ENCODE peak calls at places on chromosomes 7 and 10, in seven cellular contexts. V is aorta, L is iPS DF 6.9, T is spleen, F is A549, A is Panc1, B is DND-41. J is an unnamed sample. For H3K4me1, the result is how much of the 10 kb centered on the place peaks cover.

GRCh38 chr10:69504576-69505250 is 53.4 kb downstream of the TSPAN15 start:
- DNase-seq in V (no peak), L (no peak), T (peak), F (no peak), A (no peak), B (no peak), J (no peak)

GRCh38 chr10:78639629-78640028 is 429.1 kb upstream of the ZMIZ1 start:
- DNase-seq in V (no peak), L (no peak), T (no peak), F (no peak), A (no peak), B (no peak), J (no peak)

GRCh38 chr10:46235705-46236536 is 50.9 kb upstream of the ANTXRL start:
- DNase-seq in V (peak), L (no peak), T (peak), F (no peak), A (no peak), B (no peak), J (no peak)

GRCh38 chr10:62817120-62817762 is 1.1 kb upstream of the EGR2 start:
- DNase-seq in V (peak), L (no peak), T (peak), F (peak), A (no peak), B (peak), J (peak)

GRCh38 chr10:86107131-86107530 is 259.5 kb downstream of the GRID1 start:
- DNase-seq in V (peak), L (no peak), T (peak), F (no peak), A (no peak), B (no peak), J (no peak)

GRCh38 chr10:77458986-77459590 is 178.5 kb downstream of the KCNMA1 start:
- DNase-seq in V (no peak), L (no peak), T (no peak), F (no peak), A (no peak), B (no peak), J (no peak)

GRCh38 chr10:7797582-7797981 is 9.6 kb downstream of the ATP5F1C start:
- DNase-seq in V (no peak), L (no peak), T (no peak), F (peak), A (no peak), B (no peak), J (no peak)

GRCh38 chr7:2037805-2038635 is 194.7 kb downstream of the MAD1L1 start:
- DNase-seq in V (peak), L (no peak), T (peak), F (no peak), A (no peak), B (peak), J (peak)

GRCh38 chr7:29040570-29040906 is 82.4 kb upstream of the TRIL start:
- DNase-seq in V (no peak), L (no peak), T (no peak), F (no peak), A (no peak), B (no peak), J (no peak)

DNA sequence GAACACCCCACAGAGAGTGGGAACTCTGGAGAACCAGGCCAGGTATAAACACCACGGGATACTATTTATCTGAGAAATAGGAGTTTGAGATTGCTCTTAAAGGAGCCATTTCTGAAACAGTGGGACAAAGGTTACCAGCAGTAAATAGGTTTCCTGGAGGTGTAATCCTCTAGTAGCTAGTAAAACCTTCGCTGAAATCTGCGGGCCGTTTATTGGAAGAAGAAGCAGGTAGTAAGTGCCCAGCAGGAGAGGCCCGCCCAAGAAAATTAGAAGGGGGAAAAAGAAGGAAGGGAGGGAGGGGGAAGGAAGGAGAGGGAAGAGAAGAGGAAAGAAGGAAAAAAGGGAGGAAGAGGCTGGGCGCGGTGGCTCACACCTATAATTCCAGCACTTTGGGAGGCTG is 51.7 kb downstream of the CHST3 start:
- DNase-seq in V (no peak), L (no peak), T (no peak), F (no peak), A (no peak), B (no peak), J (no peak)
- H3K27ac ChIP-seq in V (no peak), L (no peak), T (no peak), F (no peak), A (no peak), B (no peak), J (peak)

DNA sequence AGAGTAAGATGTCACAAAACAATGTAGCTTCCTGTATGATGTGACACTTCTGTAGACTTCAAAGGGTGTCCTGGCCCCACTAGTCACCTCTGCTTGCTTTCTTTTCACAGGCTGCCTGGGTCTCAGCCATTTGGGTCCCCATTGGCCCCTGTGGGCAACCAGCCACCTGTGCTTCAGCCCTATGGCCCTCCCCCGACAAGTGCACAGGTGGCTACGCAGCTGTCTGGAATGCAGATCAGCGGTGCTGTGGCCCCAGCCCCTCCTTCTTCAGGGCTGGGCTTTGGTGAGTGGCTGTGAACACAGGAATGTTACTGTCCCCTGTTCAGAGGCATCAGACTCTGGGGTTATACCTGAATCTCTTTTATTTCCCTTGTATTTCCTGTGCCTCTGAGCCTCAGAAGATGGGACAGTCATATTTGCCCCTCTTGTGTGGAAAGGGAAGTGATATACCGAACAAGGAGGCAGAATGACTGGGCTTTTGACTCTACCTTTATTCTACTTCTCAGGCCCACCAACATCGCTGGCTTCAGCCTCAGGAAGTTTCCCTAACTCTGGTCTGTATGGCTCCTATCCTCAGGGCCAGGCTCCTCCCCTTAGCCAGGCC is 15.4 kb downstream of the SEC24C start:
- DNase-seq in V (no peak), L (no peak), T (peak), F (no peak), A (no peak), B (no peak), J (no peak)
- H3K4me1 ChIP-seq in V (under half), L (under half), T (under half), F (under half), A (under half), B (under half), J (under half)

DNA sequence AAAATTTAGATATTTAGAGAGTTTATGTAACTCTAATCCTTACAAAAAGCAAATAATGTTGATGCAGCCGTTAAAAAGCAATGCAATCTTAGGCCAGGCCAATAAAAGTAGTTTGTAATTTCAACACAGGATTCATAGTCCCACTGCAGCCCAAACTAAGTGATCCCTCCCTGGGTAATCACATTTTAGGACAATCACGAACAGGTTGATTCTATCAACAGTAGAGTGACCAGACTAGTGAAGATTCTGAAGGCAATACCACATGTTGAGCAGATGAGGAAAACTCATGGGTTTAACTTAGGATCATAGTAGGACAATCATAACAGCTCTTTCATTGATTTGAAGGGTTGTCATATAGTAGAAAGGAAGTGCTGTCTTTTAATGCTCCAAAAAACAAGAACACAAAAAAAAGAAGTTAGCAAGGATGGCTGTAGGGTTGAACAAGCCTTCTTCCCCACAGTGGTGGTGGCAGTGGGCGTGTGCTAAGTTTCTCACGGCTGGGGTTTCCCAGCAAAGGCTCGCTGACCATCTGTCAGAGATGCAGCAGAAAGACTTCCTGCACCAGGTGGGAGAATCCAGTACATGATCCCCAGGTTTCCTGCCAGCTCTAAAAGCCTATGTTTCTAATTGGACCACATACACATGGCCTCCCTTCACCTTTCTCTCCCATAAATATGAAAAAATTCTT is 212.2 kb downstream of the CHRM2 start:
- DNase-seq in V (no peak), L (no peak), T (no peak), F (no peak), A (no peak), B (no peak), J (no peak)
- H3K27ac ChIP-seq in V (no peak), L (no peak), T (no peak), F (no peak), A (no peak), B (no peak), J (no peak)

GRCh38 chr10:1579141-1579491 is 158.2 kb downstream of the ADARB2 start:
- DNase-seq in V (no peak), L (no peak), T (no peak), F (no peak), A (no peak), B (no peak), J (no peak)

GRCh38 chr10:1578392-1579140 is 158.8 kb downstream of the ADARB2 start:
- DNase-seq in V (no peak), L (no peak), T (no peak), F (no peak), A (no peak), B (no peak), J (no peak)

GRCh38 chr10:1577945-1578344 is 159.4 kb downstream of the ADARB2 start:
- DNase-seq in V (no peak), L (no peak), T (no peak), F (no peak), A (no peak), B (no peak), J (no peak)

GRCh38 chr10:1579671-1580070 is 157.7 kb downstream of the ADARB2 start:
- DNase-seq in V (no peak), L (no peak), T (no peak), F (no peak), A (no peak), B (no peak), J (no peak)

GRCh38 chr10:1581189-1581588 is 156.1 kb downstream of the ADARB2 start:
- DNase-seq in V (no peak), L (no peak), T (no peak), F (no peak), A (no peak), B (no peak), J (no peak)
- H3K4me1 ChIP-seq in V (under half), L (under half), T (under half), F (under half), A (under half), B (under half), J (under half)

DNA sequence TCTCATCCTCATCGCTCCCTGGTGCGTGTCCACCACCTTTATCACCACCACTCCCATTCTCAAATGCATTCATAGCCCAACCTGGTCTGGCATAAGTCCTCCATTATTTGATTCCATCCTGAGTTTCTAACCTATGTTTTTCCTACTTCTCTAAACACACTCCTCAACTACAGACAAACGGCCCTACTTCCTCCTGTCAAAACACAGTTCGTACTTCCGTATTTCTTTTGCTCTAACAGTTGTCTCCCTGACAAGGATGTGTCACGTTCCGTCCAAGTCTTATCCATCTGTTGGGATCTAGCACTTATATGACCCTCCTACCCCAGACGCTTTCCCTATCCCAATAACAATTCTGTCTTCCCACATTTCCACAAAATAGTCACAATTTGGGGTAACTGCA is 46.9 kb downstream of the DOCK4 start:
- DNase-seq in V (no peak), L (no peak), T (no peak), F (no peak), A (no peak), B (no peak), J (no peak)
- H3K27ac ChIP-seq in V (no peak), L (no peak), T (no peak), F (peak), A (no peak), B (no peak), J (no peak)

GRCh38 chr7:77519672-77520071 is 17.4 kb upstream of the PTPN12 start:
- DNase-seq in V (no peak), L (no peak), T (no peak), F (no peak), A (no peak), B (no peak), J (no peak)
- H3K4me1 ChIP-seq in V (under half), L (under half), T (under half), F (under half), A (under half), B (under half), J (under half)

GRCh38 chr7:23469961-23470250 is 385 bp downstream of the IGF2BP3 start:
- DNase-seq in V (no peak), L (no peak), T (no peak), F (peak), A (no peak), B (no peak), J (no peak)

GRCh38 chr7:23467281-23467680 is 3.0 kb downstream of the IGF2BP3 start:
- DNase-seq in V (no peak), L (no peak), T (no peak), F (no peak), A (no peak), B (no peak), J (no peak)

GRCh38 chr7:23467731-23468720 is 2.3 kb downstream of the IGF2BP3 start:
- DNase-seq in V (no peak), L (no peak), T (peak), F (peak), A (no peak), B (no peak), J (no peak)

GRCh38 chr7:23469150-23469960 is 936 bp downstream of the IGF2BP3 start:
- DNase-seq in V (no peak), L (no peak), T (peak), F (peak), A (no peak), B (no peak), J (no peak)

GRCh38 chr7:23468721-23469149 is 1.6 kb downstream of the IGF2BP3 start:
- DNase-seq in V (no peak), L (no peak), T (peak), F (no peak), A (no peak), B (no peak), J (peak)
- H3K27ac ChIP-seq in V (no peak), L (no peak), T (no peak), F (peak), A (peak), B (no peak), J (no peak)

DNA sequence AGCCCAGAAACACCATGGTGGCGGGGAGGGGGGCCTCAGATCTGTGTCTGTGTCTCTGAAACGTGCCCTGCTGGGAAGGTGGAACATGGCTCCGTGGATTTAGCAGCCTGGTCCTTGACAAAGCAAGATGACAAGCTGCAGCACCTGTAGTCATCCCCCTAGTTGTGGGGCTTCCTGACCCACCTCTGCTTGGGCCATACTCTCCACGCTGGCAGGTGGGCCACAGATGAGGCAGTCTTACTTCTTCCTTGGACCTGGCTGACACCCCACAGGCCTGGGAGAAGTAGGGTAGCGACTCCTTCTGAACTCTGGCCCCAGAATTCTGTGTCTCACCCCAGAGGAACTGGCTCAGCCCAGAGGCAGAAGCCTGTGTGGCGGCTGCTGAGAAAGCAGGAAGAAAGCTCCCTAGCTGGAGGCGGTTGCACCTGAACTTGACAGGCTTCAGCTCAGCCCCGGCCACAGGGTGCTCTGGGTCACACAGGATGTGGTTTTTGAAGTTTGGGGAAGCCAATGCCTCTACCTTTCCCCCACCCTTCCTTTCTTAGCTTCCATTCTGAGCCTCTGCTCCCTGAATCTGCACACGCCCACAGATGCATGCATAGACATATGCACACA is 113.9 kb downstream of the ABLIM1 start:
- DNase-seq in V (no peak), L (no peak), T (peak), F (no peak), A (no peak), B (peak), J (no peak)
- H3K4me1 ChIP-seq in V (under half), L (under half), T (under half), F (under half), A (under half), B (half or more), J (under half)

GRCh38 chr10:113162960-113163359 is 212.9 kb downstream of the TCF7L2 start:
- DNase-seq in V (peak), L (no peak), T (no peak), F (no peak), A (no peak), B (no peak), J (no peak)
- H3K27ac ChIP-seq in V (no peak), L (no peak), T (no peak), F (no peak), A (no peak), B (no peak), J (no peak)

GRCh38 chr7:24972166-24972477 is 7.9 kb downstream of the OSBPL3 start:
- DNase-seq in V (no peak), L (no peak), T (no peak), F (no peak), A (no peak), B (no peak), J (no peak)
- H3K4me1 ChIP-seq in V (under half), L (under half), T (under half), F (under half), A (under half), B (half or more), J (under half)